ENCODE peak calls at places on chromosomes 12 and 14, in four cellular contexts. Q, Z, O and T are unnamed samples.

GRCh38 chr14:23579311-23579630 is 681 bp upstream of the JPH4 start:
- DNase-seq in O (no peak), Q (no peak), Z (no peak), T (no peak)

GRCh38 chr14:28746247-28746646 is 20.3 kb upstream of the FOXG1 start:
- DNase-seq in O (no peak), Q (no peak), Z (no peak), T (no peak)

GRCh38 chr12:13099910-13100609 is 3.4 kb downstream of the GSG1 start:
- DNase-seq in Q (no peak), Z (no peak), O (no peak), T (no peak)

GRCh38 chr12:51028126-51028810 is 2.1 kb upstream of the SLC11A2 start:
- DNase-seq in O (peak), Q (no peak), Z (peak), T (no peak)

GRCh38 chr12:78562358-78563205 is 302.0 kb upstream of the SYT1 start:
- DNase-seq in Q (no peak), Z (no peak), O (peak), T (no peak)

GRCh38 chr12:121657305-121658008 is 12.0 kb downstream of the MORN3 start:
- DNase-seq in O (no peak), Q (no peak), Z (no peak), T (no peak)

GRCh38 chr12:101230547-101230946 is 20.5 kb upstream of the SLC5A8 start:
- DNase-seq in O (peak), Z (no peak), Q (no peak), T (no peak)

GRCh38 chr14:30129795-30130194 is 202.1 kb upstream of the PRKD1 start:
- DNase-seq in Q (no peak), Z (no peak), O (no peak), T (no peak)

GRCh38 chr14:56211844-56212243 is 93.6 kb downstream of the PELI2 start:
- DNase-seq in Z (no peak), O (no peak), Q (no peak), T (no peak)

GRCh38 chr14:53108292-53108937 is 44.7 kb downstream of the DDHD1 start:
- DNase-seq in Q (no peak), O (no peak), Z (no peak), T (no peak)

GRCh38 chr14:80926706-80927384 is 14.7 kb downstream of the CEP128 start:
- DNase-seq in Q (no peak), O (peak), Z (no peak), T (no peak)

GRCh38 chr14:71320734-71321555 is 413.7 kb downstream of the PCNX1 start:
- DNase-seq in Q (peak), Z (peak), O (peak), T (peak)

GRCh38 chr12:124175731-124176130 is 119.2 kb upstream of the RFLNA start:
- DNase-seq in O (no peak), Z (no peak), Q (no peak), T (no peak)

GRCh38 chr12:40224439-40225291 is at the start of gene LRRK2:
- DNase-seq in Z (peak), O (peak), Q (peak), T (peak)

GRCh38 chr14:96757456-96757855 is 39.7 kb upstream of the VRK1 start:
- DNase-seq in Q (no peak), O (no peak), Z (no peak), T (no peak)

GRCh38 chr12:579450-580110 is 83.7 kb downstream of the NINJ2 start:
- DNase-seq in Q (no peak), Z (no peak), O (no peak), T (no peak)

GRCh38 chr12:92438641-92439396 is 264.0 kb upstream of the PLEKHG7 start:
- DNase-seq in Q (no peak), Z (no peak), O (no peak), T (no peak)

GRCh38 chr14:95262511-95262891 is 57.2 kb downstream of the CLMN start:
- DNase-seq in Z (no peak), O (no peak), Q (no peak), T (no peak)

GRCh38 chr14:91755560-91755959 is 23.7 kb upstream of the CATSPERB start:
- DNase-seq in O (no peak), Q (no peak), Z (no peak), T (peak)

GRCh38 chr14:105061428-105062047 is 3.7 kb downstream of the GPR132 start:
- DNase-seq in Q (peak), O (no peak), Z (peak), T (no peak)

GRCh38 chr14:105060751-105061427 is 4.3 kb downstream of the GPR132 start:
- DNase-seq in Q (peak), O (no peak), Z (peak), T (no peak)

GRCh38 chr14:105059917-105060565 is 5.2 kb downstream of the GPR132 start:
- DNase-seq in O (no peak), Q (no peak), Z (no peak), T (no peak)

GRCh38 chr14:105058521-105059034 is 6.7 kb downstream of the GPR132 start:
- DNase-seq in Z (no peak), O (no peak), Q (peak), T (no peak)

DNA sequence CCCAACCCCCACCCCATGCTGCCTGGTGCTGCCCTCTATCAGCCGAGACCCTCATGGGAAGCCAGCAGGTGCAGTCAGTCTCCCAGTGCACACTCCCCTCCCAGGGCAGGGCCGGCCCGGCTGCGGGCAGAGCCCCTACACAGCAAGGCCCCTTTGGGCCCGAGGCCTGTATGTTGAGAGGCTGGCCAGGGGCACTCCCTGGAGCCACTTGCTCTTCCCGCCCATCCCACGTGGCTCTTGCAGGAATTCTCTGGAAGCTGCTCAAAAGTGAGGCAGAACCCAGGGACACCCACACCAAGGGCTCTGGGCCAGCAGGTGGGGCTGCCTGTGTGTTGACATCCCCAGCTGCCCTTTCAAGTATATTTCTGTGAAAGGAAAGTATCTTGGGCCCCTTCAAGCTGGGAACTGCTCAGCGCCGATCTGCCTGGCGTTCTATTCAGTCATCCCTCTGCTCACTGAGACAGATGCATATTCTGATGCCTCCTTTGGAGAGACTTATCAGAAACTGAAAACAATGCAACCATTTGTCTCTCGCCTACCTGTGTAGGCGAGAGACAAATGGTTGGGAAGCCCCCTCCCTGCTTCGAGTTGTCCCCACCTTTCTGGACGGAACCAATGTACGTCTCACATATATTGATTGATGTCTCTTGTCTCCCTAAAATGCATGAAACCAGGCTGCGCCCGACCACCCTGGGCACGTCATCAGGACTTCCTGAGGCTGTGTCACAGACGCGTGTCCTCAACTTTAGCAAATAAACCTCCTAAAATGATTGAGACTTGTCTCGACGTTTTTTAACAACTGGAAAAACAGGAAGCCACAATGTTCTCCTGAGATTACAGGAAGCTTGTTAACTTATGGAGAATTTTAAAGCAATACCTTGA is 6.0 kb downstream of the GPR132 start:
- DNase-seq in Q (peak), O (no peak), Z (no peak), T (no peak)
- TF ChIP-seq CTCF in Q (no peak), O (no peak), Z (no peak), T (no peak)

GRCh38 chr14:94128216-94128839 is 1.1 kb downstream of the IFI27L2 start:
- DNase-seq in Z (no peak), Q (no peak), O (no peak), T (no peak)

GRCh38 chr14:94127330-94127729 is 2.1 kb downstream of the IFI27L2 start:
- DNase-seq in Q (no peak), O (no peak), Z (no peak), T (no peak)

GRCh38 chr14:94129111-94129757 is at the start of gene IFI27L2:
- DNase-seq in Q (peak), Z (peak), O (peak), T (peak)

GRCh38 chr14:94132285-94132887 is 3.0 kb upstream of the IFI27L2 start:
- DNase-seq in Z (peak), Q (no peak), O (peak), T (peak)

DNA sequence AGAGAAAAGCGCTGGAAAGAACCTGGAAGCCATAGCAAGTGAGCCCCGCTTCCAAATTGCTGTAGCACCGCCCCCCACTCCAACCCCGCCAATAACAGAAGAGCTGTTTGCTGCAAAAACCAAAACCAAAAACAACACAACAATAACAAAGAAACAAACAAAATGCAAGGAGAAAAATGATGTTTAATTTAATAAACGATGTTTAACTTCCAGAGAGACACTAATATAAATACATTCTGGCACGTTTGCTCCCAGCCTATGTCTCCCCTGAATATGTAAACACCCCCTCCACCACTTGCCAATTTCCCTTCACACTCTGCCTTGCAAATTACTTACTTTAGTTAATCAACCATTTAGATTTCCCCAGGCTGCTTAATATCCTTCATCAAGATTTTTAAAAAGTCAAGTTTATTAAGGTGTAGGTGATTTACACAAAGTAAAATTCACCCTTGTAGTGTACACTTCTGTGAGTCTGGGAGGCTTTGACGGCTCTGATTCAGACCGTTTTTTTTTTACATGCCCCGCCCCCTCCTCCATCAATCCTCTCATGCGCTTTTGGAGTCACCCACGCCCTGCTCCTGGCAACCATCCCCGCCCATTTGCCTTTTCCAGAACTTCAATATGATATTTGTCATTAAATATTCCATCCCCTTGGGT is 482 bp upstream of the IFI27L2 start:
- DNase-seq in Z (no peak), Q (no peak), O (no peak), T (peak)
- TF ChIP-seq CTCF in Z (no peak), Q (no peak), O (peak), T (no peak)

DNA sequence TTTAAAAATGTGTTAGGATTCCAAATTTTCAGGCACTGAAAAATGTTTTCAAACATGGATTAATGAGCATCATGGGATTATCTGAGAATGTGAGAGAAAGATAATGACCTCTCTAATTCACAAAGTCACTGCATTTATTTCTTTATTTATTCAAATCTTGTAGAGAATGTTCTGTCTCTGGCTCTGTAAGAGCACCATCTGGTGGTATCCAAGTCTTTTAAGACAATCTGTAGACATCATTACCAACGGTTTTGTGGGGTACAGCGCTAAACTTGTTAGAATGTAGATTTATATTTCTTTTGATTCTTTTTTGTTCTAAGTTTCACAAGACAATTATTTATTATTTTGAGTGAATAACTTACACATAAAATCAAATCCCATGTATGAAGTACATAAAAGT is 956.0 kb upstream of the NOVA1 start:
- DNase-seq in Z (no peak), Q (no peak), O (no peak), T (no peak)
- TF ChIP-seq CTCF in Z (no peak), Q (no peak), O (peak), T (no peak)

DNA sequence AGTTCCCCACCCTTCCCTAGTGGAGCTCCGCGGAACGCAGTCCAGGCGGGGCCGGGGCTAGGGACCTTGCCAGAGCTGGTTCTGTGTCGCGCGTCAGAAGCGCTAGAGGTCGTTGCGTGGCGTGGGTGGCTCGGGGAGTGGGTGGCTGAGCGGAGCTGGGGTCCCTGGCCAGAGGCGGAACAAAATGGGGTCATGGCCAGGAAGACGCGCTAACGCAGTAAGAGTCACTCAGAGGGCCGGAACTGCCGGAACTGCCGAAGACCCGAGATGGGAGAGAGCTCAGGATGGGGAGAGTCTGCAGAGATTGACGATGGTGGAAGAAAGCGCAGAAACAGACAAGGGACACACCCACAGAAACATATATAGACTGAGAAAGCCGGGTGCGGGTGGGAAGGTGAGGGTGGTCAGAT is 4.8 kb downstream of the DGKA start:
- DNase-seq in O (no peak), Q (peak), Z (no peak), T (no peak)
- TF ChIP-seq CTCF in O (no peak), Q (peak), Z (no peak), T (no peak)

DNA sequence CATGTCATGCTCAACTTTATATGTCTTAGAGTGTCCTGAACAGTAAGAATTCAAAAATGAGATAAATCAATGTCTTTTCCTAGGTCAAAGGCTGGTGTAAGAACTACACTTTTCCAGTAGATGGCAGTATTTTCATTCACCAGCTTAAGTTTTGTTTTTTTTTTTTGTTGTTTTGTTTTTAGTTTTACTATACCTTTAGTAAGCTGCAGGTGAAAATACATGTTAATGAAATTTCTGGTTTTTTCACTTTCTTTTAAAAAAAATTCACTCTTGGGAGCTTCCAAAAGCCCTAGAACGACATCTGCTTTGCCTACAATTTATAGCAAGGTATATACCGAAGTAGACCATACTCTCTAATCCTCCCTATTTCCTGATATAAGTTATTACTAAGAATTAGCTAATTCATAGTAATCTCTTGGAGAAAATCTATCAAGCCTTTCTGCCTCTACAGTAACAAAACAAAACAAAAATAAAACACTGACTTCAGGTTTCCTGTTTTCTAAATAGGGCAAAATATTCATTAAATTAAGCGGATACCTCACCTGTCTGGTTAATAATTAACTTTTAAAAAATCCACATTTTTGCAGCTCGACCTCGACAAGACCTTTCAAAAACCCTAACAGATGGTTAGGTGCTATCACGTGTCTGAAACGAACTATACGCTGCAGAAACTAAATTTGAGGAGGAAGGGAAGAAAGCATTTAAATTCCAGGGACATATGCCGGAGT is 2.7 kb upstream of the SAMD4A start:
- DNase-seq in Q (no peak), O (no peak), Z (no peak), T (no peak)
- TF ChIP-seq CTCF in Q (peak), O (peak), Z (peak), T (peak)

DNA sequence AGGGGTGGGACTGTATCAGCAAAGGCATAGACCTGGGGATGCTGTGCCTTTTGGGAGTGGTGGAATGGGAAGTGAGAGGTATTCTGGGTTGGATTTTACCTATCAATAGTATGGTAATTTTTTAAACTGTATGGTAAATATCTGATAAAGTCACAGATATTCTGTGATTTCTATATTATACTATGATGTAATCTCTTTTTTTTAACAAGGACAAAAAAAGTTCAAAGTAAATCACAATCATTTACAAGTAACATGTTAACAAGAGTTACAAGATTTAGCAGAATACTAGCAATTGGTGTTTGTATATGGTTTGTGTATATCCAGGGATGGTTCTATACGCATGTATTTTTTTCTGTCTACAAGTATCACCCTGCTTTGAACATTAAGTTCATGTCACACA is 56.0 kb downstream of the BMAL2 start:
- DNase-seq in Z (no peak), Q (no peak), O (no peak), T (no peak)
- TF ChIP-seq CTCF in Z (no peak), Q (no peak), O (no peak), T (no peak)

DNA sequence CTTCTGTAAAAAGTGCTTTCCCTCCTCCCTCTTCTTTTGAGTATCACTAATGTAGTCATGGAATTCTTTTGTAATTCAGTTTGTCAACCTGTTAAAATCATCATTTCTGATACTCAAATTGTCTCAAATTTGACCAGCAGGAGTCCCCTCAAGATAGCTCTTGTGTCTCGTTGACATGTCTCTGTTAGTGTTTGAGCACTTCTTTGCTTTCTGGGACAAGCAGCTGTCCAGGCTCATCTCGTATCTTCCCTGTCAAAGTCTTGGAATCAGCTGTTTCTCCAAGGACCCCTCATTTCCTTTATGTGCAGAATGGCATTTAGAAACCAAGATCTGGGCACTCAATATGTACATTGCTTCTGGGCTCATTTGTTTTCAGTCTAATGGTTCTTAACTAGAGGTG is 10.7 kb downstream of the CIPC start:
- DNase-seq in Q (no peak), O (no peak), Z (no peak), T (no peak)
- TF ChIP-seq CTCF in Q (no peak), O (peak), Z (no peak), T (no peak)

GRCh38 chr12:125332900-125333299 is 267.7 kb downstream of the AACS start:
- DNase-seq in Z (no peak), Q (no peak), O (no peak), T (no peak)
- TF ChIP-seq CTCF in Z (no peak), Q (no peak), O (peak), T (no peak)

DNA sequence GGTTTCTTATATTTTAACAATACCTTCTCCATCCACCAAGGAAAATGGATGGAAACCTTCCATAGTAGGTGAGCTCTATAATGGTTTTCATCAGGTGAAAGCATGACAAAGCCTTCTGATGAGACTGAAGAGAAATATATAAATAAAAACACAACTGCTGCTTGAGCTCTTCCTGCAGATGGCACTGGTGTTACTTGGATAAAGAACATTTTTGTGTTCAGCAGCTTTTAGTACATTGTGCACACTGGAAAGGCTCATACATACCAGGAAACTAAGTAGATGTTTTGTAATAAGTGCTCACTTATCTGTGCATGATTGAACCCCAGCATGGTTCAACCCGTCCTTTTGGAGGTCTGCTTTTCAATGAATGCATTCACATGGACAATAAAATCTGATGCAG is 357.3 kb upstream of the MIS18BP1 start:
- DNase-seq in Q (no peak), Z (no peak), O (peak), T (no peak)
- TF ChIP-seq CTCF in Q (peak), Z (peak), O (peak), T (no peak)